ENCODE peak calls at places on chromosomes 11 and 22, in ten cellular contexts. C is upper lobe of right lung, G is kidney, Q is pancreas, U is GM23338, I is left lung, P is gastrocnemius medialis, O is PC-9, L is left ventricle myocardium inferior, F is Peyer's patch. K is an unnamed sample. For H3K4me1, the result is how much of the 10 kb centered on the place peaks cover.

GRCh38 chr22:49155039-49155808 is 672.4 kb downstream of the BRD1 start:
- DNase-seq in C (no peak), G (peak), Q (no peak), U (no peak), I (no peak), P (no peak), O (no peak), L (no peak), F (no peak), K (no peak)

GRCh38 chr11:126072821-126073594 is 10.3 kb upstream of the CDON start:
- DNase-seq in C (no peak), G (no peak), Q (no peak), U (no peak), I (no peak), P (no peak), O (no peak), L (no peak), F (no peak), K (no peak)

GRCh38 chr11:44658451-44658850 is 68.3 kb upstream of the TSPAN18 start:
- DNase-seq in C (no peak), G (no peak), Q (no peak), U (peak), I (no peak), P (no peak), O (no peak), L (no peak), F (no peak), K (no peak)

GRCh38 chr11:36945384-36945783 is 347.3 kb upstream of the RAG2 start:
- DNase-seq in C (no peak), G (no peak), Q (no peak), U (no peak), I (no peak), P (no peak), O (no peak), L (no peak), F (no peak), K (no peak)

GRCh38 chr11:3807856-3808845 is at the start of gene PGAP2:
- DNase-seq in C (peak), G (peak), Q (peak), U (peak), I (peak), P (no peak), O (peak), L (peak), F (peak), K (peak)

GRCh38 chr22:31289335-31289734 is 3.0 kb downstream of the PIK3IP1 start:
- DNase-seq in C (no peak), G (no peak), Q (no peak), U (no peak), I (no peak), P (no peak), O (no peak), L (no peak), F (no peak), K (no peak)

GRCh38 chr11:50080256-50080655 is 47.6 kb downstream of the OR4C45 start:
- DNase-seq in C (no peak), G (no peak), Q (no peak), U (no peak), I (no peak), P (no peak), O (no peak), L (no peak), F (no peak), K (no peak)

GRCh38 chr11:15580775-15581095 is 466.0 kb downstream of the INSC start:
- DNase-seq in C (no peak), G (no peak), Q (no peak), U (no peak), I (no peak), P (no peak), O (no peak), L (no peak), F (no peak), K (no peak)

GRCh38 chr11:116828632-116829524 is 829 bp upstream of the APOC3 start:
- DNase-seq in C (no peak), G (no peak), Q (no peak), U (no peak), I (no peak), P (no peak), O (no peak), L (no peak), F (no peak), K (no peak)

GRCh38 chr11:130817608-130817944 is 98.7 kb downstream of the SNX19 start:
- DNase-seq in C (no peak), G (no peak), Q (no peak), U (no peak), I (no peak), P (peak), O (no peak), L (no peak), F (no peak), K (no peak)

GRCh38 chr11:80109031-80109430 is 668.2 kb upstream of the TENM4 start:
- DNase-seq in C (no peak), G (no peak), Q (no peak), U (no peak), I (no peak), P (no peak), O (no peak), L (no peak), F (no peak), K (no peak)

GRCh38 chr22:23072911-23073491 is 2.7 kb downstream of the GNAZ start:
- DNase-seq in C (peak), G (peak), Q (peak), U (peak), I (no peak), P (no peak), O (no peak), L (peak), F (no peak), K (no peak)

GRCh38 chr22:22949953-22950352 is 62.3 kb downstream of the IGLL5 start:
- DNase-seq in C (no peak), G (no peak), Q (no peak), U (no peak), I (no peak), P (no peak), O (no peak), L (no peak), F (no peak), K (no peak)

GRCh38 chr11:107477820-107478219 is 20.2 kb upstream of the CWF19L2 start:
- DNase-seq in C (no peak), G (no peak), Q (no peak), U (no peak), I (no peak), P (no peak), O (no peak), L (no peak), F (no peak), K (no peak)

GRCh38 chr11:131025421-131026126 is 109.3 kb upstream of the SNX19 start:
- DNase-seq in C (no peak), G (no peak), Q (no peak), U (no peak), I (no peak), P (no peak), O (no peak), L (no peak), F (no peak), K (no peak)

GRCh38 chr11:135027461-135027860 is 615.4 kb upstream of the B3GAT1 start:
- DNase-seq in C (no peak), G (no peak), Q (no peak), U (peak), I (no peak), P (no peak), O (peak), L (no peak), F (no peak), K (no peak)

GRCh38 chr11:827146-827860 is 416 bp upstream of the CRACR2B start:
- DNase-seq in C (peak), G (no peak), Q (peak), U (peak), I (no peak), P (no peak), O (peak), L (no peak), F (peak), K (peak)

GRCh38 chr11:4459470-4459869 is 10.4 kb downstream of the OR52K2 start:
- DNase-seq in C (no peak), G (no peak), Q (no peak), U (no peak), I (peak), P (no peak), O (no peak), L (no peak), F (peak), K (no peak)

GRCh38 chr22:26953380-26953807 is 296.0 kb downstream of the MIAT start:
- DNase-seq in C (no peak), G (no peak), Q (no peak), U (peak), I (no peak), P (no peak), O (no peak), L (no peak), F (no peak), K (no peak)

GRCh38 chr11:67592880-67593624 is 9.4 kb downstream of the GSTP1 start:
- DNase-seq in C (no peak), G (no peak), Q (no peak), U (no peak), I (no peak), P (no peak), O (no peak), L (no peak), F (no peak), K (no peak)

GRCh38 chr11:86923993-86924766 is 31.0 kb downstream of the FZD4 start:
- DNase-seq in C (no peak), G (no peak), Q (no peak), U (peak), I (no peak), P (no peak), O (no peak), L (no peak), F (no peak), K (no peak)

GRCh38 chr11:125062931-125063428 is at the start of gene SLC37A2:
- DNase-seq in C (peak), G (peak), Q (peak), U (peak), I (peak), P (peak), O (peak), L (peak), F (peak), K (peak)
- H3K4me1 ChIP-seq in C (under half), G (under half), Q (under half), U (under half), I (under half), P (under half), O (under half), L (under half), F (under half), K (under half)

GRCh38 chr22:29032584-29032983 is 29.0 kb downstream of the C22orf31 start:
- DNase-seq in C (no peak), G (no peak), Q (no peak), U (no peak), I (no peak), P (no peak), O (peak), L (no peak), F (no peak), K (no peak)

GRCh38 chr22:29030618-29031235 is 30.9 kb downstream of the C22orf31 start:
- DNase-seq in C (peak), G (peak), Q (peak), U (peak), I (peak), P (peak), O (peak), L (peak), F (no peak), K (peak)

GRCh38 chr22:29031236-29031982 is 30.2 kb downstream of the C22orf31 start:
- DNase-seq in C (peak), G (peak), Q (peak), U (peak), I (peak), P (peak), O (peak), L (no peak), F (no peak), K (peak)

GRCh38 chr22:29030016-29030617 is 31.5 kb downstream of the C22orf31 start:
- DNase-seq in C (no peak), G (no peak), Q (no peak), U (peak), I (no peak), P (no peak), O (peak), L (no peak), F (no peak), K (no peak)

GRCh38 chr22:29032014-29032475 is 29.6 kb downstream of the C22orf31 start:
- DNase-seq in C (no peak), G (no peak), Q (no peak), U (peak), I (no peak), P (no peak), O (no peak), L (no peak), F (no peak), K (no peak)
- TF ChIP-seq CTCF in C (no peak), G (no peak), Q (no peak), U (peak), I (no peak), P (no peak), O (no peak), L (no peak), F (no peak), K (no peak)

GRCh38 chr11:94776351-94777321 is 8.5 kb downstream of the AMOTL1 start:
- DNase-seq in C (no peak), G (no peak), Q (peak), U (no peak), I (no peak), P (peak), O (peak), L (no peak), F (no peak), K (no peak)

GRCh38 chr11:94773842-94774241 is 5.7 kb downstream of the AMOTL1 start:
- DNase-seq in C (no peak), G (no peak), Q (no peak), U (no peak), I (no peak), P (no peak), O (no peak), L (no peak), F (no peak), K (no peak)

GRCh38 chr11:94775576-94776327 is 7.6 kb downstream of the AMOTL1 start:
- DNase-seq in C (no peak), G (no peak), Q (no peak), U (no peak), I (no peak), P (no peak), O (no peak), L (no peak), F (no peak), K (no peak)

GRCh38 chr11:94771951-94772350 is 3.8 kb downstream of the AMOTL1 start:
- DNase-seq in C (no peak), G (no peak), Q (no peak), U (no peak), I (no peak), P (no peak), O (no peak), L (no peak), F (no peak), K (no peak)

DNA sequence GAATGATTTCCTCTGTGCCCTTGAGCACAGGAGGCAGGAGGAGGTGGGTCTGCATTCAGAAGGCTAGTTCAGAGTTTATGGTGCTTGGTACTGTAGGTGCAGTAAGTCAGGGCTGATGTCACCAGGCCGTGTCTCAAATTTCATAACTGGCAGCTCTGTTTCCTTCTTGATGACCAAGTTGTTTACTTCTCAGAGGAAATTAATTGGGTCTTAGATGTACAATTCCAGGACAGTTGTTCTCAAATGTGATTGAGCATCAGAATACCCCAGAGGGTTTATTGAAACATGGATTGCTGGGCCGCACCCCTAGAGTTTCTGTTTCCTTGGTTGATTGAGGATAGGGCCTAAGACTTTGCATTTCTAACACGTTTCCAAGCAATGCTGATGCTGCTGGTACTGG is 6.2 kb downstream of the AMOTL1 start:
- DNase-seq in C (no peak), G (no peak), Q (no peak), U (no peak), I (no peak), P (peak), O (no peak), L (no peak), F (no peak), K (no peak)
- H3K4me1 ChIP-seq in C (half or more), G (under half), Q (under half), U (under half), I (under half), P (half or more), O (half or more), L (half or more), F (under half), K (under half)

GRCh38 chr11:69892237-69892985 is 73.2 kb upstream of the FGF3 start:
- DNase-seq in C (no peak), G (peak), Q (peak), U (peak), I (no peak), P (no peak), O (no peak), L (no peak), F (no peak), K (no peak)
- TF ChIP-seq CTCF in C (no peak), G (no peak), Q (no peak), U (peak), I (no peak), P (no peak), O (no peak), L (no peak), F (no peak), K (no peak)

GRCh38 chr11:128420943-128421342 is 166.4 kb downstream of the ETS1 start:
- DNase-seq in C (no peak), G (no peak), Q (no peak), U (no peak), I (no peak), P (no peak), O (no peak), L (no peak), F (no peak), K (no peak)
- H3K4me1 ChIP-seq in C (under half), G (under half), Q (under half), U (under half), I (under half), P (half or more), O (under half), L (half or more), F (under half), K (half or more)

DNA sequence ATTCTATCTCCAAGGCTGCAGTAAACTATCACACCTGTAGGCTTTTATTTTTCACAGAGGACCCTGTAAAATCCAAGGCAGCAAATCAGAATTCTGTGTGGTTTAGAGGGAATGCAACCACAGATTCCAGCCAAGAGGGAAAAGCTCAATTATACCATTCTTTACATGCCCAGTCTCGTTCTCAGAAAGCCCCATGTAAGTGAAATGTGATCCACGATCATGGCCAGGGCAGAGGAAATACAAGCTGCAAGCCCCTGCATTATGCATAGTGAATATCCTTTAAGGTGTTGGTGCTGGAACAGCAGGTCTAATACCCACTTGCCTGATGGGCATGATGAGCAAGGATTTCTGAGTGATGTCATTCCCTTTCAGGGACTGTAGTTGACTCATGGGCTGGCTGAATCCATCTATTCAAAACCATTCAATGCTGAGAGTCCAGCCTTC is 198.7 kb upstream of the MTMR2 start:
- DNase-seq in C (no peak), G (no peak), Q (no peak), U (no peak), I (no peak), P (no peak), O (no peak), L (no peak), F (no peak), K (no peak)
- TF ChIP-seq CTCF in C (no peak), G (no peak), Q (no peak), U (no peak), I (no peak), P (no peak), O (no peak), L (no peak), F (no peak), K (no peak)